ENCODE peak calls at places on chromosomes 5 and 9, in four cellular contexts. F is H1, D is GM12878, Y is HepG2. C is an unnamed sample.

GRCh38 chr5:65076251-65076869 is 307.6 kb downstream of the CWC27 start:
- DNase-seq in D (no peak), F (no peak), Y (peak; percentile 45), C (no peak)

GRCh38 chr5:132667761-132668705 is 5.8 kb upstream of the IL4 start:
- DNase-seq in D (no peak), Y (no peak), F (no peak), C (no peak)

GRCh38 chr5:124342586-124342985 is 403.9 kb downstream of the ZNF608 start:
- DNase-seq in F (no peak), D (no peak), Y (no peak), C (no peak)

GRCh38 chr5:109830955-109831502 is 141.3 kb downstream of the MAN2A1 start:
- DNase-seq in D (no peak), F (no peak), Y (no peak), C (no peak)

GRCh38 chr5:87909382-87909781 is 359.3 kb downstream of the TMEM161B start:
- DNase-seq in D (no peak), F (no peak), Y (no peak), C (peak; percentile 25)

GRCh38 chr9:19935422-19935821 is 146.6 kb upstream of the SLC24A2 start:
- DNase-seq in D (no peak), Y (no peak), F (no peak), C (no peak)

GRCh38 chr9:134955156-134955555 is 37.4 kb upstream of the FCN1 start:
- DNase-seq in F (no peak), Y (no peak), D (no peak), C (no peak)

GRCh38 chr5:65394078-65394477 is 87.6 kb downstream of the ADAMTS6 start:
- DNase-seq in Y (peak; percentile 12), D (no peak), F (no peak), C (no peak)

GRCh38 chr5:132526290-132526973 is 16.9 kb downstream of the IL5 start:
- DNase-seq in D (peak; percentile 53), Y (peak; percentile 66), F (peak; percentile 21), C (peak; percentile 23)

GRCh38 chr9:14687042-14687719 is 6.1 kb downstream of the ZDHHC21 start:
- DNase-seq in Y (no peak), F (no peak), D (no peak), C (no peak)

GRCh38 chr9:128554155-128554862 is 1.9 kb downstream of the SPTAN1 start:
- DNase-seq in D (peak; percentile 27), Y (peak; percentile 85), F (no peak), C (no peak)

GRCh38 chr5:96572864-96573512 is 89.2 kb upstream of the CAST start:
- DNase-seq in D (no peak), Y (no peak), F (no peak), C (no peak)

GRCh38 chr5:75016896-75017295 is 35.5 kb downstream of the GCNT4 start:
- DNase-seq in F (no peak), Y (no peak), D (no peak), C (no peak)

GRCh38 chr9:104068546-104068945 is 25.6 kb upstream of the SMC2 start:
- DNase-seq in F (no peak), D (no peak), Y (no peak), C (no peak)

GRCh38 chr5:135491038-135491551 is 38.9 kb upstream of the TIFAB start:
- DNase-seq in F (no peak), D (no peak), Y (no peak), C (no peak)

GRCh38 chr5:128264567-128264966 is 181.0 kb downstream of the SLC12A2 start:
- DNase-seq in D (no peak), Y (no peak), F (no peak), C (no peak)

GRCh38 chr5:157913575-157913974 is 54.6 kb upstream of the CLINT1 start:
- DNase-seq in Y (no peak), D (no peak), F (no peak), C (no peak)

GRCh38 chr5:57414857-57415256 is 67.8 kb downstream of the ACTBL2 start:
- DNase-seq in F (no peak), D (no peak), Y (no peak), C (no peak)
- TF ChIP-seq YY1 in F (no peak), D (no peak), Y (no peak), C (no peak)

GRCh38 chr9:109815366-109815947 is 35.5 kb downstream of the PALM2AKAP2 start:
- DNase-seq in F (no peak), D (no peak), Y (peak; percentile 28), C (no peak)

GRCh38 chr9:109813829-109814228 is 33.8 kb downstream of the PALM2AKAP2 start:
- DNase-seq in D (no peak), Y (peak; percentile 27), F (no peak), C (no peak)

GRCh38 chr9:109817846-109818472 is 38.0 kb downstream of the PALM2AKAP2 start:
- DNase-seq in F (peak; percentile 41), Y (peak; percentile 83), D (peak; percentile 20), C (peak; percentile 91)

GRCh38 chr9:109817146-109817845 is 37.3 kb downstream of the PALM2AKAP2 start:
- DNase-seq in D (no peak), F (no peak), Y (no peak), C (no peak)

DNA sequence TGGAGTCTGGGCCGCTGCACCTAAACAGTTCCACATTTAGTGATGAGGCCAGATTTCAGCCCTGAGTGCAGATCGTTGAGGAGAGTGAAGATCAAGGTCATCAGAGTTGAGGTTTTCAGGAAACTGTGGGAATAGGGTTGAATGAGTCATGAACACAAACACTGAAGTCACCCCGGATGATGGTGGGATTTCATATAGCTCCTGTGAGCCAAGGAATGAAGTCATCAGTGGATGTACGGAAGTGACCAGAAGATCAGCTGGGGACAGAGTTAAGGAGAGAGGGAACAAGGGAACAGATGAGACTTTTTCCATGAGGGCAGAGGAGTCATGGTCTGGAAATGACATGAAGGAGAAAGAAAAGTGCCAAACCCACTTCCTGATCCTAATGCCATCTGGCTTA is 36.5 kb downstream of the PALM2AKAP2 start:
- DNase-seq in F (no peak), Y (peak; percentile 86), D (no peak), C (no peak)
- TF ChIP-seq SUZ12 in F (no peak), Y (no peak), D (no peak), C (no peak)

GRCh38 chr9:71830929-71831328 is 62.6 kb upstream of the CEMIP2 start:
- DNase-seq in D (no peak), F (no peak), Y (no peak), C (no peak)
- TF ChIP-seq YY1 in D (no peak), F (no peak), Y (no peak), C (no peak)

DNA sequence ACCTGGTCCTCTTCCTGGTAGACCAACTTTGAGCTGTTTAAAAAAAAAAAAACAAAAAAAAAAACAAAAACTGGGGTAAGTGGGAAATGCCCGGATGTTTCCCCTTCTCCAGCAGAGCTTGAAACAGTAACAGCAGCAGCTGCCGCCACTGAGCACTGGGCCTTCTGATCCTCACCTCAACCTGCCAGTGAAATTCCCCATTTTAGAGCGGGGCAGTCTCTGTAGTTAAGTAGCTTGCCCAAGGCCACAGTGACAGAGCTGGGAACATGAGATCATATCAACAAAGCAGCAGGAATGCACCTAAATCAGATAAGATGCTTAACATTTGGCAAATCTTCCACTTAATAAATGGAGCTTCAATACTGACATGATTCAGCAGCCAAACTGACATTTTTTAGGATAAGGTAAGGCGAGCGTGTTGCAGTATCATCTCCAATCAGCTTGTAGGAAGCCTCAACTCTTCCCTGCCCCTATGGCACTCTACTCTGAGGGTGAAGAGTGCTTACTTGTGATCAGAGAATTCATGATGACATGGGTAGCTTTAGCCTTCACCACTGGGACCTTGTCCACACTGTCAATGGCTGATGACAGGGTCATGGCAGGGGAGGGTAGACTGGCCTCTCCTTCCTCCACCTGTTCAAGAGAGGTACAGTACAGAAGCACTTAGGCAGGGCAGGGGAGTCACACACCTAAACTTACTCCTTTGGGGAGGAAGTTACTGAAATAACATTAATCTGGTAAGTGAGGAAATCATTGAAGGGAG is 9.3 kb downstream of the KIAA1191 start:
- DNase-seq in D (peak; percentile 45), Y (no peak), F (no peak), C (no peak)
- TF ChIP-seq SUZ12 in D (no peak), Y (no peak), F (no peak), C (no peak)

GRCh38 chr5:77426670-77427069 is 65.4 kb downstream of the WDR41 start:
- DNase-seq in F (no peak), D (no peak), Y (peak; percentile 27), C (no peak)
- TF ChIP-seq YY1 in F (no peak), D (no peak), Y (no peak), C (no peak)

GRCh38 chr5:90640484-90641059 is 82.0 kb downstream of the ADGRV1 start:
- DNase-seq in Y (no peak), F (no peak), D (peak; percentile 79), C (no peak)

GRCh38 chr5:90644132-90644531 is 85.5 kb downstream of the ADGRV1 start:
- DNase-seq in Y (no peak), F (no peak), D (no peak), C (no peak)

GRCh38 chr5:90641528-90641927 is 82.9 kb downstream of the ADGRV1 start:
- DNase-seq in D (peak; percentile 55), F (no peak), Y (no peak), C (no peak)

GRCh38 chr5:90642706-90643229 is 84.2 kb downstream of the ADGRV1 start:
- DNase-seq in D (no peak), F (no peak), Y (no peak), C (no peak)

GRCh38 chr5:90645024-90645610 is 86.5 kb downstream of the ADGRV1 start:
- DNase-seq in D (no peak), Y (peak; percentile 37), F (peak; percentile 46), C (peak; percentile 35)
- TF ChIP-seq SUZ12 in D (no peak), Y (no peak), F (no peak), C (no peak)

C was measured in NT2/D1.